ENCODE peak calls at places on chromosome 14, in seven cellular contexts. X, Y, U, O, W, M and E are unnamed samples.

GRCh38 chr14:85531594-85532391 is 1.8 kb downstream of the FLRT2 start:
- DNase-seq in X (peak), Y (peak), U (peak), O (no peak), W (peak), M (peak), E (no peak)

GRCh38 chr14:104076743-104077142 is 8.8 kb upstream of the ASPG start:
- DNase-seq in X (no peak), Y (no peak), U (no peak), O (no peak), W (no peak), M (no peak), E (no peak)

GRCh38 chr14:74954232-74954946 is 1.0 kb downstream of the PGF start:
- DNase-seq in X (no peak), Y (no peak), U (peak), O (no peak), W (no peak), M (no peak), E (no peak)

GRCh38 chr14:65224799-65225198 is 122.5 kb upstream of the MAX start:
- DNase-seq in X (peak), Y (no peak), U (no peak), O (no peak), W (no peak), M (no peak), E (peak)

GRCh38 chr14:42224053-42224888 is 617.6 kb downstream of the LRFN5 start:
- DNase-seq in X (peak), Y (peak), U (no peak), O (no peak), W (no peak), M (peak), E (peak)

GRCh38 chr14:104967144-104967413 is 11.1 kb downstream of the AHNAK2 start:
- DNase-seq in X (no peak), Y (no peak), U (peak), O (no peak), W (no peak), M (no peak), E (no peak)

GRCh38 chr14:99271951-99272668 is at the start of gene BCL11B:
- DNase-seq in X (peak), Y (peak), U (peak), O (peak), W (peak), M (peak), E (peak)

GRCh38 chr14:75310295-75311059 is 31.8 kb downstream of the FOS start:
- DNase-seq in X (peak), Y (peak), U (peak), O (no peak), W (peak), M (no peak), E (peak)

GRCh38 chr14:92633724-92634123 is 114.7 kb downstream of the LGMN start:
- DNase-seq in X (no peak), Y (peak), U (no peak), O (no peak), W (no peak), M (no peak), E (no peak)

GRCh38 chr14:50882932-50883826 is 11.3 kb downstream of the ABHD12B start:
- DNase-seq in X (peak), Y (no peak), U (no peak), O (no peak), W (no peak), M (no peak), E (no peak)

GRCh38 chr14:99737451-99737951 is 53.4 kb downstream of the CYP46A1 start:
- DNase-seq in X (no peak), Y (peak), U (peak), O (no peak), W (peak), M (no peak), E (peak)

GRCh38 chr14:75427126-75427481 is 718 bp upstream of the JDP2 start:
- DNase-seq in X (no peak), Y (no peak), U (peak), O (no peak), W (peak), M (no peak), E (no peak)

GRCh38 chr14:95573313-95573712 is 38.5 kb downstream of the GLRX5 start:
- DNase-seq in X (no peak), Y (no peak), U (no peak), O (no peak), W (no peak), M (no peak), E (no peak)

GRCh38 chr14:65487783-65488578 is 75.5 kb downstream of the FUT8 start:
- DNase-seq in X (peak), Y (no peak), U (no peak), O (no peak), W (no peak), M (no peak), E (no peak)

GRCh38 chr14:99231850-99232401 is 40.1 kb downstream of the BCL11B start:
- DNase-seq in X (no peak), Y (no peak), U (no peak), O (no peak), W (peak), M (peak), E (no peak)